ENCODE peak calls at places on chromosomes 2 and 18, in four cellular contexts. G is lung, K is adrenal gland, M is fibroblast of pulmonary artery. X is an unnamed sample.

GRCh38 chr2:177405029-177405692 is 12.6 kb downstream of the AGPS start:
- DNase-seq in G (no peak), M (no peak), K (no peak), X (no peak)

GRCh38 chr2:69013123-69013836 is at the start of gene ANTXR1:
- DNase-seq in M (peak; percentile 85), G (peak; percentile 55), K (peak; percentile 79), X (no peak)

GRCh38 chr2:1988594-1988993 is 244.3 kb upstream of the PXDN start:
- DNase-seq in G (no peak), K (no peak), M (no peak), X (no peak)

GRCh38 chr2:196258407-196258806 is 87.0 kb upstream of the STK17B start:
- DNase-seq in K (no peak), M (no peak), G (no peak), X (no peak)

GRCh38 chr2:145221511-145221910 is 701.6 kb upstream of the ZEB2 start:
- DNase-seq in M (no peak), K (no peak), G (no peak), X (no peak)

GRCh38 chr2:105431367-105432088 is 32.7 kb upstream of the FHL2 start:
- DNase-seq in M (peak; percentile 52), G (no peak), K (peak; percentile 85), X (no peak)

GRCh38 chr2:12666445-12666844 is 50.3 kb upstream of the TRIB2 start:
- DNase-seq in K (no peak), M (no peak), G (no peak), X (no peak)

GRCh38 chr2:1721706-1722483 is 22.4 kb downstream of the PXDN start:
- DNase-seq in K (peak; percentile 5), M (peak; percentile 90), G (no peak), X (no peak)

GRCh38 chr2:34892766-34893165 is 1293.7 kb upstream of the FAM98A start:
- DNase-seq in K (no peak), G (no peak), M (no peak), X (no peak)

GRCh38 chr2:241063093-241063551 is 39.0 kb downstream of the MTERF4 start:
- DNase-seq in K (peak; percentile 50), M (no peak), G (peak; percentile 41), X (peak; percentile 77)

GRCh38 chr2:240373289-240373885 is 62.1 kb upstream of the GPC1 start:
- DNase-seq in K (no peak), G (no peak), M (no peak), X (no peak)

GRCh38 chr2:161165811-161166210 is 5.6 kb downstream of the TANK start:
- DNase-seq in K (no peak), G (no peak), M (no peak), X (no peak)

GRCh38 chr18:55778731-55779460 is 190.9 kb upstream of the TCF4 start:
- DNase-seq in G (no peak), K (no peak), M (peak; percentile 38), X (no peak)

GRCh38 chr2:30663806-30664205 is 143.4 kb downstream of the CAPN13 start:
- DNase-seq in M (no peak), G (peak; percentile 14), K (no peak), X (no peak)

GRCh38 chr18:21306368-21306767 is 64.3 kb downstream of the GREB1L start:
- DNase-seq in G (no peak), K (no peak), M (peak; percentile 6), X (no peak)

GRCh38 chr18:25561923-25562322 is 210.0 kb upstream of the ZNF521 start:
- DNase-seq in M (peak; percentile 26), G (no peak), K (no peak), X (no peak)

GRCh38 chr2:18219676-18220075 is 340.8 kb downstream of the RDH14 start:
- DNase-seq in G (no peak), M (peak; percentile 20), K (no peak), X (no peak)
- TF ChIP-seq CTCF in G (no peak), M (peak; percentile 41), K (no peak), X (no peak)

GRCh38 chr2:138275881-138276280 is 225.7 kb upstream of the SPOPL start:
- DNase-seq in M (no peak), K (no peak), G (no peak), X (no peak)

GRCh38 chr2:138276367-138276766 is 225.2 kb upstream of the SPOPL start:
- DNase-seq in G (no peak), K (no peak), M (no peak), X (no peak)

GRCh38 chr2:138272524-138273210 is 228.9 kb upstream of the SPOPL start:
- DNase-seq in K (no peak), G (no peak), M (no peak), X (no peak)

GRCh38 chr2:138275292-138275690 is 226.3 kb upstream of the SPOPL start:
- DNase-seq in K (no peak), G (no peak), M (no peak), X (no peak)

GRCh38 chr2:138274421-138275291 is 226.9 kb upstream of the SPOPL start:
- DNase-seq in K (no peak), M (no peak), G (no peak), X (no peak)
- TF ChIP-seq CTCF in K (no peak), M (no peak), G (no peak), X (no peak)

GRCh38 chr2:8285081-8285480 is 396.8 kb upstream of the ID2 start:
- DNase-seq in G (no peak), M (peak; percentile 27), K (no peak), X (no peak)
- TF ChIP-seq CTCF in G (no peak), M (peak; percentile 37), K (no peak), X (no peak)

DNA sequence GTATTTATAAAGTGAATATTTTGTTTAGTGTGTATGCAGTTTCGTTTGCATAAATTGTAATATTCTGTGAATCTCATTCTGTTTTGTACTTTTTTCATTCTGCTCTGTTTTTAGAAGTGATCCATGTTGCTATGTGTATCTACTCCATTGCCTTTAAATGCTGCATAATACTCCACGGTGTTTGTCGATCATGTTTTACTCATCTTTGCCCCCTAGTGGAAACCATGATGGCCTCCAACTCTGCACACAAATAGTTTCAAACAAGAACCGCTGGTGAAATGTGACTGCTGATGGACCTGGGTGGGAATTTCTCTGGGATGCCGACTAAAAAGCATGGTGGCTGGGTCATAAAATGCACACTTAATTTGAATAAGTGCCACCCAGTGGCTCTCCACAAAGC is 32.0 kb upstream of the SKOR2 start:
- DNase-seq in M (peak; percentile 24), G (no peak), K (no peak), X (peak; percentile 70)
- TF ChIP-seq CTCF in M (peak; percentile 45), G (no peak), K (peak; percentile 9), X (no peak)

GRCh38 chr2:58358024-58358423 is 116.9 kb upstream of the FANCL start:
- DNase-seq in M (no peak), G (no peak), K (no peak), X (no peak)
- TF ChIP-seq CTCF in M (no peak), G (no peak), K (no peak), X (no peak)

GRCh38 chr2:205721057-205721767 is 38.9 kb downstream of the NRP2 start:
- DNase-seq in G (no peak), K (no peak), M (no peak), X (no peak)
- TF ChIP-seq CTCF in G (no peak), K (no peak), M (peak; percentile 26), X (peak; percentile 13)

GRCh38 chr2:104028066-104028465 is 825.8 kb upstream of the POU3F3 start:
- DNase-seq in K (no peak), M (no peak), G (no peak), X (no peak)

GRCh38 chr2:104033399-104033798 is 820.5 kb upstream of the POU3F3 start:
- DNase-seq in K (no peak), M (no peak), G (no peak), X (no peak)
- TF ChIP-seq CTCF in K (peak; percentile 12), M (no peak), G (no peak), X (peak; percentile 11)

GRCh38 chr2:201709747-201710146 is 11.3 kb upstream of the MPP4 start:
- DNase-seq in G (no peak), K (no peak), M (no peak), X (no peak)

GRCh38 chr2:201707142-201707541 is 8.7 kb upstream of the MPP4 start:
- DNase-seq in K (no peak), M (no peak), G (no peak), X (no peak)

GRCh38 chr2:201709049-201709448 is 10.6 kb upstream of the MPP4 start:
- DNase-seq in K (no peak), G (no peak), M (no peak), X (no peak)

GRCh38 chr2:201704536-201704935 is 6.1 kb upstream of the MPP4 start:
- DNase-seq in G (no peak), K (no peak), M (no peak), X (no peak)

DNA sequence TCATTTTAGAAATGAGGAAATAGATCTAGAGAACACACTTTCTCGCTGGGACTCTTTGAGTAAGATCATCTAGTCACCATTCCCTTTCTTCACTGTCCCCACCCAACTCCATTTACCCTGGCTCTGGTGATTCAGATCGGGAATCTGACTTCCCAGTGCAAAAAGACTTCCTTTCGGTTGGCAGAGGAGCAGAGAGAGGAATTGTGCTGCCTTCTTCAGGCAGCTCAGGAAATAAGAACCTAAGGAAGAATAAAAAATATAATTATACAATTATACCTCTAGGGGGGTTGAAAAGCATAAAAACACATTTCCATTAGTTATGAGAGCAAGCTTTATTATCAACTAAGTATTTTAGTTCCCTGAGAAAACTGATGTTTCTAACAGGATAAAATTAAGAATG is 9.3 kb upstream of the MPP4 start:
- DNase-seq in M (peak; percentile 64), K (peak; percentile 17), G (no peak), X (no peak)
- TF ChIP-seq CTCF in M (peak; percentile 50), K (peak; percentile 14), G (no peak), X (no peak)

GRCh38 chr2:222025891-222026271 is 272.9 kb downstream of the PAX3 start:
- DNase-seq in K (no peak), G (no peak), M (no peak), X (no peak)

GRCh38 chr2:222024934-222025890 is 273.6 kb downstream of the PAX3 start:
- DNase-seq in K (no peak), M (peak; percentile 55), G (no peak), X (no peak)
- TF ChIP-seq CTCF in K (peak; percentile 19), M (peak; percentile 73), G (peak; percentile 11), X (peak; percentile 51)